ENCODE peak calls at places on chromosomes 12 and 14, in seven cellular contexts. B is astrocyte, J is right lobe of liver, S is GM20000, C is fibroblast of pulmonary artery, N is breast epithelium, O is adrenal gland. R is an unnamed sample.

GRCh38 chr12:14756331-14757143 is 46.7 kb downstream of the WBP11 start:
- DNase-seq in B (no peak), N (no peak), J (no peak), S (no peak), O (no peak), C (peak; percentile 20), R (no peak)

GRCh38 chr12:85779768-85780167 is 56.4 kb downstream of the RASSF9 start:
- DNase-seq in O (no peak), B (no peak), C (no peak), N (no peak), J (no peak), S (no peak), R (no peak)

GRCh38 chr14:104864267-104865068 is 600 bp upstream of the CEP170B start:
- DNase-seq in O (peak; percentile 55), B (no peak), S (no peak), C (no peak), J (peak; percentile 89), N (peak; percentile 67), R (no peak)

GRCh38 chr12:117033382-117034045 is 65.7 kb downstream of the TESC start:
- DNase-seq in C (no peak), J (no peak), N (no peak), O (no peak), B (no peak), S (no peak), R (no peak)

GRCh38 chr12:552466-552865 is 92.7 kb downstream of the B4GALNT3 start:
- DNase-seq in S (no peak), N (no peak), B (no peak), C (no peak), J (no peak), O (no peak), R (no peak)

GRCh38 chr12:5909560-5909959 is 35.5 kb downstream of the ANO2 start:
- DNase-seq in B (no peak), O (no peak), S (no peak), C (no peak), N (no peak), J (no peak), R (peak; percentile 35)

GRCh38 chr12:100401660-100402059 is 44.8 kb downstream of the SLC17A8 start:
- DNase-seq in O (no peak), B (peak; percentile 69), N (no peak), J (no peak), C (peak; percentile 54), S (no peak), R (no peak)

GRCh38 chr12:3237154-3237520 is 160.0 kb downstream of the TSPAN9 start:
- DNase-seq in N (no peak), B (no peak), O (no peak), C (no peak), S (no peak), J (no peak), R (no peak)

GRCh38 chr12:100189241-100190012 is 11.2 kb upstream of the ACTR6 start:
- DNase-seq in B (no peak), N (no peak), C (no peak), S (no peak), J (no peak), O (no peak), R (no peak)

GRCh38 chr14:90827919-90828610 is 11.8 kb upstream of the TTC7B start:
- DNase-seq in C (peak; percentile 81), N (peak; percentile 93), S (peak; percentile 94), O (peak; percentile 93), B (peak; percentile 68), J (peak; percentile 97), R (peak; percentile 76)

GRCh38 chr12:87953257-87953860 is 75.8 kb downstream of the C12orf50 start:
- DNase-seq in N (no peak), O (no peak), B (peak; percentile 38), S (peak; percentile 16), C (peak; percentile 69), J (no peak), R (no peak)

GRCh38 chr14:32620303-32620702 is 291.2 kb downstream of the AKAP6 start:
- DNase-seq in S (no peak), J (no peak), C (no peak), O (no peak), N (no peak), B (peak; percentile 47), R (no peak)

GRCh38 chr14:44942436-44942835 is 19.3 kb downstream of the KLHL28 start:
- DNase-seq in C (no peak), S (no peak), B (no peak), N (no peak), J (no peak), O (no peak), R (no peak)

DNA sequence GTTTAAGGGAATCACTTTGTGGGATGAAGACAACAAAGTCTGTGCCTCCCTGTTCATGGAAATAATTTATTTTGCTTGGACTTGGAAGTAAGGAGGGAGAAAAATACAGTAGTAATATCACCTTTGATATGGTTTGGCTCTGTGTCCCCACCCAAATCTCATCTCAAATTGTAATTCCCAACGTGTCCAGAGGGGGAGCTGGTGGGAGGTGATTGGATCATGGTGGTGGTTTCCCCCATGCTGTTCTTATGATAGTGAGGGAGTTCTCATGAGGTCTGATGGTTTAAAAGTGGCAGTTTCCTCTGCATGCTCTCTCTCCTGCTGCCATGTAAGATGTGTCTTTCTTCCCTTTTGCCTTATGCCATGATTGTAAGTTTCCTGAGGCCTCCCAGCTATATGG is 460.7 kb downstream of the NOVA1 start:
- DNase-seq in J (no peak), N (no peak), S (no peak), C (no peak), O (no peak), B (no peak), R (no peak)
- TF ChIP-seq CTCF in J (no peak), N (no peak), S (no peak), C (peak; percentile 35), O (no peak), B (peak; percentile 12), R (no peak)

GRCh38 chr14:97796511-97796910 is 999.3 kb downstream of the VRK1 start:
- DNase-seq in B (no peak), J (no peak), C (no peak), O (no peak), S (no peak), N (no peak), R (no peak)
- TF ChIP-seq CTCF in B (no peak), J (no peak), C (no peak), O (no peak), S (no peak), N (no peak), R (no peak)

GRCh38 chr12:78118036-78118435 is 287.3 kb downstream of the NAV3 start:
- DNase-seq in C (no peak), S (no peak), B (no peak), N (no peak), J (no peak), O (no peak), R (no peak)
- TF ChIP-seq CTCF in C (no peak), S (no peak), B (no peak), N (no peak), J (no peak), O (no peak), R (no peak)

DNA sequence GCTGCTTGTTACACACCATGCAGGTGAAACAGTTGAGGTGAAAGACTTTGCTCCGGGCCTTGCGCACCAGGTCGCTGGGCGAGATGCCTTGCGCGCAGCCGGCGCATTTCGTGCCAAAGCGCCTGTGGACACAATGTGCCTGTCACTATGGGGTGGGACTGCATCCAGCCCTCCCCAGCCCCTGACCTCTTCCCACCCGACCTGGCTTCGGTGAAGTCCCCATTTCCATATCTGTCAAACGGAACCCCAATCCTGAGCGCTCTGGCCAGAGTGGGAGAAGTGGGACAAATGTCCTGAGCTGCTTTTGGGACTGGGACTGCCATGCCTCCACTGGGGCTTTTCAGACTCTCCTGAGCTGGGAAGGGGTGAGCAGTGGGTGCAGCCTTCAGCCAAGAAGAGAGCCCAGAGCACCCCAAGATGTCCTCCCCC is 2.4 kb downstream of the LHX5 start:
- DNase-seq in C (no peak), N (no peak), B (no peak), J (no peak), O (no peak), S (peak; percentile 26), R (no peak)
- TF ChIP-seq CTCF in C (no peak), N (no peak), B (no peak), J (no peak), O (no peak), S (no peak), R (no peak)

GRCh38 chr14:67557656-67558055 is 24.6 kb downstream of the PLEKHH1 start:
- DNase-seq in O (no peak), J (no peak), N (no peak), C (no peak), S (no peak), B (no peak), R (no peak)

GRCh38 chr14:67564236-67564635 is 31.1 kb downstream of the PLEKHH1 start:
- DNase-seq in C (no peak), N (no peak), O (no peak), B (no peak), J (no peak), S (no peak), R (no peak)

GRCh38 chr14:67559639-67560038 is 26.5 kb downstream of the PLEKHH1 start:
- DNase-seq in C (no peak), O (no peak), S (no peak), N (no peak), B (no peak), J (no peak), R (no peak)

GRCh38 chr14:67562776-67563150 is 29.7 kb downstream of the PLEKHH1 start:
- DNase-seq in J (no peak), C (no peak), B (no peak), O (no peak), S (no peak), N (no peak), R (no peak)

DNA sequence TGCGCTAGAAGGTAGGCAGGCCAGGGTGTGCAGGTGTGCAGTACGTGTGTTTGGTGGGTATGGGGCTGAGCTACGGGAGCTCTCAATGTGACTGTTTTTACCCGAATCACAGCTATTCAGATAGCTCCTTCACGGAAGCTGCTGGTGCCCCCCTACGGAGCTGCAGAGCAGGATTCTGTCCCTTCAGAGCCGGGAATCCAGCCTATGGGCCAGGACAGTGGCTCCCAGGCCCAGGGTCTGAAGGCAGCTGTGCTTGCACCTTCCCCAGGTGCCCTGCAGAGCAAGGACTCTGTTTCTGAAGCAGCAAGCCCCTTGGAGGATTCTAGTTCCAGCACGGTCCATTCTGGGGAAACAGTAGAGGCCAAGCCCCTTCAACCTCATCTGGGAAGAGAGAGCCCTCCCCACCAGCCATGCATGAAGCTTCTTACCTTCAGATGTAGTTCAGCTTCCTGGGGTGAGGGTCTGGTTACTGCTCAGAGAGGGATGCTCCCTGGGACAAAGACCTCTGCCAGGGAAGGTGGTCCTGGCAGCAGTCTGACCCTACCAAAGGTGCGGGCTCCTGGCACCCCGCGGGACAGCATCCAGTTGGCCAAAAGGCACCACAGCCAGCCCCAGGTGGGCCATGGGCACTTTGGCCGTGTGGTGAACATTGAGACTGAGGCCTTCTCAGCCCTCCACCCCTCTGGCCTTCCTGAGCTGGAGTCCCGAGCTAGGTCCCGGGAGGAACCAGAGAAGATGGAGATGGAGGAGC is 29.1 kb downstream of the PLEKHH1 start:
- DNase-seq in N (no peak), J (no peak), C (no peak), O (no peak), B (no peak), S (no peak), R (no peak)
- TF ChIP-seq CTCF in N (no peak), J (no peak), C (no peak), O (no peak), B (no peak), S (no peak), R (no peak)

R was measured in ascending aorta.